ENCODE peak calls at places on chromosomes 16 and 17, in eight cellular contexts. N, D, G, R, U, M, B and T are unnamed samples.

GRCh38 chr17:78873519-78874340 is 29.3 kb downstream of the CEP295NL start:
- DNase-seq in N (no peak), D (no peak), G (no peak), R (peak; percentile 92), U (no peak), M (peak; percentile 96), B (no peak), T (no peak)

GRCh38 chr16:27367463-27368357 is 34.3 kb upstream of the IL21R start:
- DNase-seq in N (peak; percentile 71), D (peak; percentile 72), G (peak; percentile 74), R (peak; percentile 81), U (peak; percentile 64), M (peak; percentile 89), B (peak; percentile 87), T (peak; percentile 65)

GRCh38 chr17:55171634-55172328 is 93.0 kb upstream of the HLF start:
- DNase-seq in N (no peak), D (no peak), G (no peak), R (no peak), U (no peak), M (no peak), B (no peak), T (no peak)

GRCh38 chr16:58842746-58843145 is 108.6 kb upstream of the GOT2 start:
- DNase-seq in N (no peak), D (no peak), G (no peak), R (no peak), U (no peak), M (no peak), B (no peak), T (no peak)

GRCh38 chr17:16215965-16216316 is 607 bp upstream of the NCOR1 start:
- DNase-seq in N (peak; percentile 7), D (peak; percentile 9), G (no peak), R (no peak), U (peak; percentile 10), M (peak; percentile 94), B (no peak), T (no peak)

GRCh38 chr17:14715531-14715930 is 414.6 kb downstream of the HS3ST3B1 start:
- DNase-seq in N (no peak), D (no peak), G (no peak), R (no peak), U (no peak), M (no peak), B (no peak), T (no peak)

GRCh38 chr17:49580981-49581644 is 5.4 kb downstream of the NXPH3 start:
- DNase-seq in N (no peak), D (no peak), G (no peak), R (no peak), U (no peak), M (no peak), B (no peak), T (no peak)

GRCh38 chr16:22262460-22262859 is 34.7 kb upstream of the POLR3E start:
- DNase-seq in N (no peak), D (no peak), G (no peak), R (no peak), U (no peak), M (no peak), B (no peak), T (no peak)

GRCh38 chr17:386145-386876 is 33.7 kb upstream of the RPH3AL start:
- DNase-seq in N (peak; percentile 68), D (peak; percentile 72), G (peak; percentile 76), R (peak; percentile 76), U (peak; percentile 64), M (peak; percentile 50), B (peak; percentile 93), T (peak; percentile 59)

GRCh38 chr17:17575360-17576251 is 15.9 kb downstream of the PEMT start:
- DNase-seq in N (no peak), D (no peak), G (no peak), R (no peak), U (no peak), M (no peak), B (no peak), T (no peak)

GRCh38 chr17:55264273-55264639 is 504 bp upstream of the HLF start:
- DNase-seq in N (no peak), D (no peak), G (no peak), R (no peak), U (no peak), M (peak; percentile 25), B (peak; percentile 26), T (no peak)

GRCh38 chr17:76716834-76717205 is 6.1 kb upstream of the MXRA7 start:
- DNase-seq in N (no peak), D (no peak), G (no peak), R (no peak), U (no peak), M (no peak), B (no peak), T (no peak)

GRCh38 chr16:50836121-50836541 is 94.2 kb downstream of the CYLD start:
- DNase-seq in N (no peak), D (no peak), G (no peak), R (no peak), U (no peak), M (no peak), B (no peak), T (no peak)

GRCh38 chr17:60149691-60150582 is at the start of gene CA4:
- DNase-seq in N (no peak), D (no peak), G (no peak), R (no peak), U (no peak), M (no peak), B (peak; percentile 62), T (no peak)

GRCh38 chr16:6280055-6280454 is 1052.6 kb upstream of the RBFOX1 start:
- DNase-seq in N (no peak), D (no peak), G (no peak), R (no peak), U (no peak), M (no peak), B (no peak), T (no peak)

GRCh38 chr17:50352693-50353599 is 7.0 kb downstream of the XYLT2 start:
- DNase-seq in N (no peak), D (no peak), G (no peak), R (no peak), U (no peak), M (no peak), B (no peak), T (no peak)

GRCh38 chr16:4776141-4776705 is 9.3 kb upstream of the ZNF500 start:
- DNase-seq in N (no peak), D (no peak), G (no peak), R (no peak), U (no peak), M (no peak), B (no peak), T (no peak)

GRCh38 chr16:27314161-27314723 is 468 bp downstream of the IL4R start:
- DNase-seq in N (peak; percentile 11), D (peak; percentile 15), G (peak; percentile 68), R (peak; percentile 63), U (no peak), M (peak; percentile 83), B (peak; percentile 70), T (no peak)

GRCh38 chr16:4922721-4923342 is 14.1 kb downstream of the PPL start:
- DNase-seq in N (no peak), D (no peak), G (no peak), R (no peak), U (no peak), M (no peak), B (no peak), T (no peak)

GRCh38 chr17:75498726-75499213 is 16.6 kb downstream of the CASKIN2 start:
- DNase-seq in N (no peak), D (no peak), G (peak; percentile 44), R (no peak), U (no peak), M (no peak), B (no peak), T (no peak)

GRCh38 chr16:53085539-53086450 is 31.0 kb downstream of the CHD9 start:
- DNase-seq in N (no peak), D (no peak), G (no peak), R (no peak), U (no peak), M (no peak), B (no peak), T (no peak)

GRCh38 chr17:58339775-58340622 is 11.4 kb upstream of the TSPOAP1 start:
- DNase-seq in N (no peak), D (no peak), G (no peak), R (no peak), U (no peak), M (no peak), B (no peak), T (no peak)

GRCh38 chr16:79658301-79659001 is 57.9 kb upstream of the MAF start:
- DNase-seq in N (no peak), D (no peak), G (peak; percentile 46), R (no peak), U (no peak), M (peak; percentile 80), B (no peak), T (no peak)
- H3K9me3 ChIP-seq in N (no peaks in the 10 kb centered on the region), D (no peaks in the 10 kb centered on the region), G (no peaks in the 10 kb centered on the region), R (no peaks in the 10 kb centered on the region), U (no peaks in the 10 kb centered on the region), M (no peaks in the 10 kb centered on the region), B (no peaks in the 10 kb centered on the region), T (no peaks in the 10 kb centered on the region)

DNA sequence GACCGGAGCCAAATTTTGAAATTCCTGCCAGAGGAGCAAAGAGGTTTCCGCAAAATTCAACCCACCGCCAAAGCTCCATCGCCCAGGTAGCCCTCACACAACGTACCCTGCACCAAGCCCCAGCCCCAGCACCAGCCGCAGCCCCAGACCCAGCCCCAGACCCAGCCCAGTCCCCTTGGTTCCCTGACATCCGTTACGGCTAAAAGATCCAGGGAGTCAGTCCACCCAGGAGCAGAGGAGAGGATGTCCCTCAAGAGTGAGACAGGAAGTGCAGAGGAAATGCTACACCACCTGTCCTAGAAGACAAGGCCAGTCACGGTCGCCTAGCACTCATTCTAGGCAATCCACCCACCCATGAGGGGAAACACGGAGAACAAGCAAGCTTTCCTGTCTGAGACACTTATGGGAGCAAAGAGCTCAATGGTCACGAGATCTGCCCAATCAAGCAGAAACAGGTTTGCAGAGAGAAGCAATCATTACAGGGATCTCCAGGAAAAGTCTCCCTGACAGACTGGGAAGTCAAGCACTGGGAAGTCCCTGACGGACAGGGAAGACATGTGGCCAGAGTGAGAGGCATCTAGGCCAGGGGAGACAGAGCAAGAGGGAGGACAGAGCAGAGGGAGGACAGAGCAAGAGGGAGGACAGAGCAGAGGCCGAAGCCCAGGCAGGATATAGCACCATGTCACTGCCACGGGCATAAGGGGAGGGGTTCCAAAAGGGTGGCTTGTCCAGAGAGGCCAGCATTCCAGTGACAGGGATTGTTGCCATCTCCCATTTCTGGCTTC is 15.0 kb upstream of the KCNJ18 start:
- DNase-seq in N (no peak), D (no peak), G (no peak), R (no peak), U (no peak), M (no peak), B (no peak), T (no peak)
- H3K9me3 ChIP-seq in N (no peaks in the 10 kb centered on the region), D (no peaks in the 10 kb centered on the region), G (no peaks in the 10 kb centered on the region), R (no peaks in the 10 kb centered on the region), U (no peaks in the 10 kb centered on the region), M (no peaks in the 10 kb centered on the region), B (peaks cover 12% of the 10 kb centered on the region), T (no peaks in the 10 kb centered on the region)

GRCh38 chr17:53227101-53227500 is 595.6 kb upstream of the KIF2B start:
- DNase-seq in N (no peak), D (no peak), G (no peak), R (no peak), U (no peak), M (no peak), B (no peak), T (no peak)
- H3K9me3 ChIP-seq in N (no peaks in the 10 kb centered on the region), D (no peaks in the 10 kb centered on the region), G (peaks cover 3% of the 10 kb centered on the region), R (no peaks in the 10 kb centered on the region), U (no peaks in the 10 kb centered on the region), M (no peaks in the 10 kb centered on the region), B (no peaks in the 10 kb centered on the region), T (no peaks in the 10 kb centered on the region)

GRCh38 chr17:21772321-21772720 is 80.0 kb downstream of the KCNJ18 start:
- DNase-seq in N (no peak), D (no peak), G (no peak), R (no peak), U (no peak), M (no peak), B (no peak), T (no peak)
- H3K9me3 ChIP-seq in N (no peaks in the 10 kb centered on the region), D (no peaks in the 10 kb centered on the region), G (no peaks in the 10 kb centered on the region), R (no peaks in the 10 kb centered on the region), U (no peaks in the 10 kb centered on the region), M (no peaks in the 10 kb centered on the region), B (no peaks in the 10 kb centered on the region), T (no peaks in the 10 kb centered on the region)